ENCODE peak calls at places on chromosomes 3 and 15, in eight cellular contexts. One of them, this sample, is unnamed.

GRCh38 chr3:52388348-52388821 is 56.5 kb downstream of the SEMA3G start:
- DNase-seq in ovary: no peak
- DNase-seq in RWPE1: no peak
- DNase-seq in sigmoid colon: no peak
- DNase-seq in lung: no peak
- DNase-seq in type B pancreatic cell: no peak
- DNase-seq in dorsolateral prefrontal cortex: no peak
- DNase-seq in pancreas: no peak
- DNase-seq in this sample: no peak

GRCh38 chr3:15693340-15693739 is 91.8 kb downstream of the BTD start:
- DNase-seq in dorsolateral prefrontal cortex: no peak
- DNase-seq in lung: no peak
- DNase-seq in type B pancreatic cell: no peak
- DNase-seq in pancreas: no peak
- DNase-seq in ovary: no peak
- DNase-seq in sigmoid colon: no peak
- DNase-seq in RWPE1: no peak
- DNase-seq in this sample: no peak

GRCh38 chr15:80929225-80929624 is 60.4 kb downstream of the MESD start:
- DNase-seq in lung: no peak
- DNase-seq in RWPE1: peak; percentile 77
- DNase-seq in dorsolateral prefrontal cortex: no peak
- DNase-seq in pancreas: no peak
- DNase-seq in ovary: no peak
- DNase-seq in type B pancreatic cell: no peak
- DNase-seq in sigmoid colon: no peak
- DNase-seq in this sample: no peak

GRCh38 chr3:195149292-195149691 is 121.7 kb downstream of the XXYLT1 start:
- DNase-seq in type B pancreatic cell: no peak
- DNase-seq in pancreas: no peak
- DNase-seq in ovary: no peak
- DNase-seq in RWPE1: no peak
- DNase-seq in dorsolateral prefrontal cortex: no peak
- DNase-seq in sigmoid colon: no peak
- DNase-seq in lung: no peak
- DNase-seq in this sample: no peak

GRCh38 chr3:101512521-101513418 is at the start of gene SENP7:
- DNase-seq in ovary: peak; percentile 88
- DNase-seq in dorsolateral prefrontal cortex: peak; percentile 78
- DNase-seq in type B pancreatic cell: peak; percentile 79
- DNase-seq in lung: peak; percentile 83
- DNase-seq in RWPE1: peak; percentile 84
- DNase-seq in sigmoid colon: peak; percentile 92
- DNase-seq in pancreas: peak; percentile 85
- DNase-seq in this sample: peak; percentile 74

GRCh38 chr3:167876603-167877325 is 141.2 kb downstream of the SERPINI1 start:
- DNase-seq in type B pancreatic cell: no peak
- DNase-seq in ovary: no peak
- DNase-seq in RWPE1: peak; percentile 27
- DNase-seq in sigmoid colon: no peak
- DNase-seq in pancreas: no peak
- DNase-seq in lung: no peak
- DNase-seq in dorsolateral prefrontal cortex: no peak
- DNase-seq in this sample: no peak

GRCh38 chr3:4606915-4607314 is 113.8 kb downstream of the ITPR1 start:
- DNase-seq in sigmoid colon: no peak
- DNase-seq in type B pancreatic cell: no peak
- DNase-seq in RWPE1: no peak
- DNase-seq in dorsolateral prefrontal cortex: no peak
- DNase-seq in lung: no peak
- DNase-seq in pancreas: no peak
- DNase-seq in ovary: no peak
- DNase-seq in this sample: no peak

GRCh38 chr3:45607790-45608189 is 13.2 kb downstream of the LIMD1 start:
- DNase-seq in type B pancreatic cell: no peak
- DNase-seq in dorsolateral prefrontal cortex: no peak
- DNase-seq in lung: no peak
- DNase-seq in ovary: no peak
- DNase-seq in RWPE1: no peak
- DNase-seq in pancreas: no peak
- DNase-seq in sigmoid colon: no peak
- DNase-seq in this sample: no peak

GRCh38 chr15:67070892-67071664 is 5.7 kb downstream of the SMAD3 start:
- DNase-seq in sigmoid colon: no peak
- DNase-seq in lung: no peak
- DNase-seq in type B pancreatic cell: no peak
- DNase-seq in RWPE1: no peak
- DNase-seq in dorsolateral prefrontal cortex: no peak
- DNase-seq in pancreas: no peak
- DNase-seq in ovary: no peak
- DNase-seq in this sample: no peak

GRCh38 chr3:194206375-194206774 is 70.4 kb downstream of the HES1 start:
- DNase-seq in sigmoid colon: peak; percentile 94
- DNase-seq in pancreas: peak; percentile 46
- DNase-seq in lung: peak; percentile 62
- DNase-seq in type B pancreatic cell: no peak
- DNase-seq in dorsolateral prefrontal cortex: no peak
- DNase-seq in RWPE1: no peak
- DNase-seq in ovary: peak; percentile 69
- DNase-seq in this sample: no peak

GRCh38 chr3:37641556-37641955 is 220.1 kb upstream of the CTDSPL start:
- DNase-seq in dorsolateral prefrontal cortex: no peak
- DNase-seq in ovary: no peak
- DNase-seq in sigmoid colon: no peak
- DNase-seq in RWPE1: no peak
- DNase-seq in lung: no peak
- DNase-seq in pancreas: no peak
- DNase-seq in type B pancreatic cell: no peak
- DNase-seq in this sample: no peak

GRCh38 chr3:173128633-173129032 is 12.4 kb downstream of the SPATA16 start:
- DNase-seq in dorsolateral prefrontal cortex: no peak
- DNase-seq in ovary: no peak
- DNase-seq in sigmoid colon: no peak
- DNase-seq in RWPE1: no peak
- DNase-seq in lung: no peak
- DNase-seq in type B pancreatic cell: no peak
- DNase-seq in pancreas: no peak
- DNase-seq in this sample: no peak

GRCh38 chr15:36109943-36110658 is 469.3 kb upstream of the CDIN1 start:
- DNase-seq in pancreas: no peak
- DNase-seq in dorsolateral prefrontal cortex: no peak
- DNase-seq in ovary: no peak
- DNase-seq in type B pancreatic cell: no peak
- DNase-seq in sigmoid colon: no peak
- DNase-seq in lung: no peak
- DNase-seq in RWPE1: peak; percentile 15
- DNase-seq in this sample: no peak

GRCh38 chr3:77142636-77143035 is 102.7 kb downstream of the ROBO2 start:
- DNase-seq in sigmoid colon: no peak
- DNase-seq in type B pancreatic cell: no peak
- DNase-seq in dorsolateral prefrontal cortex: no peak
- DNase-seq in ovary: no peak
- DNase-seq in RWPE1: no peak
- DNase-seq in lung: no peak
- DNase-seq in pancreas: no peak
- DNase-seq in this sample: no peak

GRCh38 chr3:32709346-32709745 is 24.4 kb downstream of the CNOT10 start:
- DNase-seq in RWPE1: no peak
- DNase-seq in pancreas: no peak
- DNase-seq in sigmoid colon: no peak
- DNase-seq in type B pancreatic cell: no peak
- DNase-seq in lung: no peak
- DNase-seq in ovary: no peak
- DNase-seq in dorsolateral prefrontal cortex: no peak
- DNase-seq in this sample: no peak

GRCh38 chr3:11154036-11154952 is at the start of gene HRH1:
- DNase-seq in sigmoid colon: no peak
- DNase-seq in dorsolateral prefrontal cortex: no peak
- DNase-seq in lung: no peak
- DNase-seq in ovary: peak; percentile 39
- DNase-seq in RWPE1: peak; percentile 13
- DNase-seq in type B pancreatic cell: no peak
- DNase-seq in pancreas: no peak
- DNase-seq in this sample: no peak

GRCh38 chr3:176651622-176652021 is 545.7 kb downstream of the TBL1XR1 start:
- DNase-seq in sigmoid colon: no peak
- DNase-seq in lung: no peak
- DNase-seq in dorsolateral prefrontal cortex: no peak
- DNase-seq in type B pancreatic cell: no peak
- DNase-seq in RWPE1: no peak
- DNase-seq in pancreas: no peak
- DNase-seq in ovary: no peak
- DNase-seq in this sample: no peak
- TF ChIP-seq CTCF in sigmoid colon: no peak
- TF ChIP-seq CTCF in lung: no peak
- TF ChIP-seq CTCF in dorsolateral prefrontal cortex: no peak
- TF ChIP-seq CTCF in type B pancreatic cell: no peak
- TF ChIP-seq CTCF in RWPE1: no peak
- TF ChIP-seq CTCF in pancreas: no peak
- TF ChIP-seq CTCF in ovary: no peak
- TF ChIP-seq CTCF in this sample: no peak

GRCh38 chr3:156014456-156014855 is 105.9 kb upstream of the KCNAB1 start:
- DNase-seq in RWPE1: no peak
- DNase-seq in type B pancreatic cell: no peak
- DNase-seq in pancreas: no peak
- DNase-seq in lung: no peak
- DNase-seq in dorsolateral prefrontal cortex: no peak
- DNase-seq in ovary: no peak
- DNase-seq in sigmoid colon: no peak
- DNase-seq in this sample: no peak

GRCh38 chr3:156005698-156006097 is 114.7 kb upstream of the KCNAB1 start:
- DNase-seq in RWPE1: no peak
- DNase-seq in type B pancreatic cell: no peak
- DNase-seq in ovary: no peak
- DNase-seq in sigmoid colon: no peak
- DNase-seq in pancreas: no peak
- DNase-seq in lung: no peak
- DNase-seq in dorsolateral prefrontal cortex: no peak
- DNase-seq in this sample: no peak

DNA sequence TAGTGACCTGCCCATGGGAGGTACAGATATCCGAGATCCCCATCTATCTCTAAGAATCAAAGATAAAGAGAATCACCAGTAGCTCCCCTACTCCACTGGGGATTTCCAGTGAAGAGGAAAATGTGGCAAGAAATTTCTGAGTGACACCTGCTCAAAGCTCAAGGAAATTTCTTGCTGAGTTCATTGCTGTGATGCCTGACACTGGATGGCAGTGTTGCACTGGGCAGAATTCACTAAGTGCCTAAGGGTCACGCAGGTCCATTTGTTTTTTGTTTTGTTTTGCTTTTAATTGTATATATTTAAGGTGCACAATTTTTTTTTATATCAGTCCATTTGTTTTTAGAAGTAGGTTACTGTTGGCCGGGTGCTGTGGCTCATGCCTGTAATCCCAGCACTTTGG is 109.5 kb upstream of the KCNAB1 start:
- DNase-seq in dorsolateral prefrontal cortex: no peak
- DNase-seq in lung: no peak
- DNase-seq in pancreas: no peak
- DNase-seq in RWPE1: peak; percentile 20
- DNase-seq in sigmoid colon: no peak
- DNase-seq in ovary: no peak
- DNase-seq in type B pancreatic cell: no peak
- DNase-seq in this sample: no peak
- TF ChIP-seq CTCF in dorsolateral prefrontal cortex: peak; percentile 70
- TF ChIP-seq CTCF in lung: no peak
- TF ChIP-seq CTCF in pancreas: peak; percentile 29
- TF ChIP-seq CTCF in RWPE1: peak; percentile 14
- TF ChIP-seq CTCF in sigmoid colon: no peak
- TF ChIP-seq CTCF in ovary: no peak
- TF ChIP-seq CTCF in type B pancreatic cell: peak; percentile 69
- TF ChIP-seq CTCF in this sample: no peak

DNA sequence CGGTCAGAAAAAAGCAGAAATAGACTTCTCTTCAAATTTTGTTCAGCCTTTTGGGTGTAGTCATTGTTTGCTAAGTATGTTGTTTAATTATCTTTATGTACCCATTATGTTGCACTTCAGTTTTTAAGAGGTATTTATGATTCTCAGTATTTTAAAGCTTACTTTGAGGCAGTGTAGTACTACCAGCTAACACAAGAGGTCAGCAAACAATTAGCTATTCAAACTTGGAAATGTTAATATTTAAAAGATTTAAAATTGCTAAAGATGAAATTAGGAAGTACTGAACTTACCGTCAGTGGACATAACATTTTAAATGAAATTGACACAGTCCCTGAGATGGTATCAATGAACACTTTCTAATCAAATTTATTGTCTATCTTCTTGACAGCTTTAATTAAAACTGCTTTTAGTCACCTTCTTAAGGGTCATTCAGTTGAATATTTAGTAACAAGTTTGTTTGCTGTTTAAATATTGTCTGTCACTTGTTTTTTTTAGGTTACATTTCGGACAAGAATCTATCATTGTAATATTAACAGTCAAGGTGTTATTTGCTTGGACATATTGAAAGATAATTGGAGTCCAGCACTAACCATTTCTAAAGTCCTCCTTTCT is 28.1 kb downstream of the NKIRAS1 start:
- DNase-seq in RWPE1: peak; percentile 8
- DNase-seq in sigmoid colon: no peak
- DNase-seq in type B pancreatic cell: no peak
- DNase-seq in dorsolateral prefrontal cortex: no peak
- DNase-seq in ovary: no peak
- DNase-seq in lung: no peak
- DNase-seq in pancreas: no peak
- DNase-seq in this sample: no peak
- TF ChIP-seq CTCF in RWPE1: peak; percentile 83
- TF ChIP-seq CTCF in sigmoid colon: peak; percentile 65
- TF ChIP-seq CTCF in type B pancreatic cell: peak; percentile 91
- TF ChIP-seq CTCF in dorsolateral prefrontal cortex: peak; percentile 90
- TF ChIP-seq CTCF in ovary: peak; percentile 63
- TF ChIP-seq CTCF in lung: peak; percentile 65
- TF ChIP-seq CTCF in pancreas: peak; percentile 73
- TF ChIP-seq CTCF in this sample: peak; percentile 78

GRCh38 chr3:126473292-126474168 is 2.2 kb downstream of the ZXDC start:
- DNase-seq in ovary: no peak
- DNase-seq in dorsolateral prefrontal cortex: no peak
- DNase-seq in type B pancreatic cell: no peak
- DNase-seq in sigmoid colon: no peak
- DNase-seq in RWPE1: no peak
- DNase-seq in lung: no peak
- DNase-seq in pancreas: no peak
- DNase-seq in this sample: no peak

GRCh38 chr3:126474498-126475410 is 937 bp downstream of the ZXDC start:
- DNase-seq in lung: peak; percentile 56
- DNase-seq in dorsolateral prefrontal cortex: no peak
- DNase-seq in sigmoid colon: peak; percentile 77
- DNase-seq in pancreas: peak; percentile 72
- DNase-seq in ovary: peak; percentile 47
- DNase-seq in type B pancreatic cell: no peak
- DNase-seq in RWPE1: no peak
- DNase-seq in this sample: no peak

GRCh38 chr3:126475411-126476114 is at the start of gene ZXDC:
- DNase-seq in sigmoid colon: peak; percentile 97
- DNase-seq in pancreas: peak; percentile 98
- DNase-seq in lung: peak; percentile 94
- DNase-seq in ovary: peak; percentile 95
- DNase-seq in type B pancreatic cell: peak; percentile 97
- DNase-seq in dorsolateral prefrontal cortex: peak; percentile 90
- DNase-seq in RWPE1: peak; percentile 98
- DNase-seq in this sample: peak; percentile 92

GRCh38 chr3:126469479-126469878 is 6.2 kb downstream of the ZXDC start:
- DNase-seq in RWPE1: no peak
- DNase-seq in type B pancreatic cell: no peak
- DNase-seq in pancreas: no peak
- DNase-seq in dorsolateral prefrontal cortex: no peak
- DNase-seq in lung: peak; percentile 73
- DNase-seq in ovary: no peak
- DNase-seq in sigmoid colon: peak; percentile 32
- DNase-seq in this sample: no peak

GRCh38 chr3:126472277-126473006 is 3.2 kb downstream of the ZXDC start:
- DNase-seq in sigmoid colon: peak; percentile 91
- DNase-seq in dorsolateral prefrontal cortex: peak; percentile 54
- DNase-seq in ovary: no peak
- DNase-seq in type B pancreatic cell: no peak
- DNase-seq in pancreas: peak; percentile 55
- DNase-seq in RWPE1: peak; percentile 96
- DNase-seq in lung: peak; percentile 83
- DNase-seq in this sample: no peak
- TF ChIP-seq CTCF in sigmoid colon: no peak
- TF ChIP-seq CTCF in dorsolateral prefrontal cortex: peak; percentile 14
- TF ChIP-seq CTCF in ovary: no peak
- TF ChIP-seq CTCF in type B pancreatic cell: no peak
- TF ChIP-seq CTCF in pancreas: no peak
- TF ChIP-seq CTCF in RWPE1: peak; percentile 20
- TF ChIP-seq CTCF in lung: no peak
- TF ChIP-seq CTCF in this sample: no peak

This sample was measured in activated B cell treated with CpG ODN at 0.5 μM for 24 hours.